ENCODE peak calls at places on chromosomes 3 and 15, in nine cellular contexts. One of them, this sample, is unnamed.

GRCh38 chr3:52532838-52533622 is 627 bp downstream of the NT5DC2 start:
- DNase-seq in endothelial cell: peak
- DNase-seq in T-helper 1 cell: no peak
- DNase-seq in AG10803: no peak
- DNase-seq in activated naive CD8-positive, alpha-beta T cell treated with anti-CD3 and anti-CD28 coated beads, Interleukin-2, amount 50 U/mL, for 24 hours: peak
- DNase-seq in activated gamma-delta T cell treated with Interleukin-2 at 50 U/mL for 16 hours: no peak
- DNase-seq in cardiac muscle cell: peak
- DNase-seq in left ventricle myocardium superior: peak
- DNase-seq in AG08395: peak
- DNase-seq in this sample: peak

GRCh38 chr15:44719293-44719999 is 8.1 kb downstream of the B2M start:
- DNase-seq in endothelial cell: no peak
- DNase-seq in T-helper 1 cell: peak
- DNase-seq in AG10803: no peak
- DNase-seq in activated naive CD8-positive, alpha-beta T cell treated with anti-CD3 and anti-CD28 coated beads, Interleukin-2, amount 50 U/mL, for 24 hours: peak
- DNase-seq in activated gamma-delta T cell treated with Interleukin-2 at 50 U/mL for 16 hours: no peak
- DNase-seq in cardiac muscle cell: no peak
- DNase-seq in left ventricle myocardium superior: no peak
- DNase-seq in AG08395: no peak
- DNase-seq in this sample: peak

GRCh38 chr3:183541235-183541655 is 14.3 kb downstream of the KLHL6 start:
- DNase-seq in endothelial cell: no peak
- DNase-seq in T-helper 1 cell: no peak
- DNase-seq in AG10803: no peak
- DNase-seq in activated naive CD8-positive, alpha-beta T cell treated with anti-CD3 and anti-CD28 coated beads, Interleukin-2, amount 50 U/mL, for 24 hours: no peak
- DNase-seq in activated gamma-delta T cell treated with Interleukin-2 at 50 U/mL for 16 hours: no peak
- DNase-seq in cardiac muscle cell: no peak
- DNase-seq in left ventricle myocardium superior: no peak
- DNase-seq in AG08395: no peak
- DNase-seq in this sample: no peak

GRCh38 chr3:196047391-196048030 is 34.4 kb downstream of the TFRC start:
- DNase-seq in endothelial cell: no peak
- DNase-seq in T-helper 1 cell: no peak
- DNase-seq in AG10803: no peak
- DNase-seq in activated naive CD8-positive, alpha-beta T cell treated with anti-CD3 and anti-CD28 coated beads, Interleukin-2, amount 50 U/mL, for 24 hours: no peak
- DNase-seq in activated gamma-delta T cell treated with Interleukin-2 at 50 U/mL for 16 hours: no peak
- DNase-seq in cardiac muscle cell: no peak
- DNase-seq in left ventricle myocardium superior: no peak
- DNase-seq in AG08395: no peak
- DNase-seq in this sample: no peak

GRCh38 chr15:66293085-66293418 is 316 bp upstream of the DIS3L start:
- DNase-seq in endothelial cell: no peak
- DNase-seq in T-helper 1 cell: no peak
- DNase-seq in AG10803: no peak
- DNase-seq in activated naive CD8-positive, alpha-beta T cell treated with anti-CD3 and anti-CD28 coated beads, Interleukin-2, amount 50 U/mL, for 24 hours: peak
- DNase-seq in activated gamma-delta T cell treated with Interleukin-2 at 50 U/mL for 16 hours: no peak
- DNase-seq in cardiac muscle cell: no peak
- DNase-seq in left ventricle myocardium superior: no peak
- DNase-seq in AG08395: no peak
- DNase-seq in this sample: no peak

GRCh38 chr15:74307827-74308642 is 59.4 kb downstream of the CYP11A1 start:
- DNase-seq in endothelial cell: peak
- DNase-seq in T-helper 1 cell: peak
- DNase-seq in AG10803: peak
- DNase-seq in activated naive CD8-positive, alpha-beta T cell treated with anti-CD3 and anti-CD28 coated beads, Interleukin-2, amount 50 U/mL, for 24 hours: peak
- DNase-seq in activated gamma-delta T cell treated with Interleukin-2 at 50 U/mL for 16 hours: no peak
- DNase-seq in cardiac muscle cell: peak
- DNase-seq in left ventricle myocardium superior: peak
- DNase-seq in AG08395: peak
- DNase-seq in this sample: no peak

GRCh38 chr15:50257206-50257735 is 8.3 kb downstream of the HDC start:
- DNase-seq in endothelial cell: no peak
- DNase-seq in T-helper 1 cell: no peak
- DNase-seq in AG10803: no peak
- DNase-seq in activated naive CD8-positive, alpha-beta T cell treated with anti-CD3 and anti-CD28 coated beads, Interleukin-2, amount 50 U/mL, for 24 hours: no peak
- DNase-seq in activated gamma-delta T cell treated with Interleukin-2 at 50 U/mL for 16 hours: no peak
- DNase-seq in cardiac muscle cell: no peak
- DNase-seq in left ventricle myocardium superior: no peak
- DNase-seq in AG08395: no peak
- DNase-seq in this sample: no peak

GRCh38 chr3:138640537-138640936 is 32.0 kb downstream of the FAIM start:
- DNase-seq in endothelial cell: no peak
- DNase-seq in T-helper 1 cell: no peak
- DNase-seq in AG10803: no peak
- DNase-seq in activated naive CD8-positive, alpha-beta T cell treated with anti-CD3 and anti-CD28 coated beads, Interleukin-2, amount 50 U/mL, for 24 hours: no peak
- DNase-seq in activated gamma-delta T cell treated with Interleukin-2 at 50 U/mL for 16 hours: no peak
- DNase-seq in cardiac muscle cell: no peak
- DNase-seq in left ventricle myocardium superior: no peak
- DNase-seq in AG08395: no peak
- DNase-seq in this sample: no peak

GRCh38 chr15:80573614-80574013 is 121.5 kb upstream of the ABHD17C start:
- DNase-seq in endothelial cell: no peak
- DNase-seq in T-helper 1 cell: no peak
- DNase-seq in AG10803: no peak
- DNase-seq in activated naive CD8-positive, alpha-beta T cell treated with anti-CD3 and anti-CD28 coated beads, Interleukin-2, amount 50 U/mL, for 24 hours: no peak
- DNase-seq in activated gamma-delta T cell treated with Interleukin-2 at 50 U/mL for 16 hours: no peak
- DNase-seq in cardiac muscle cell: no peak
- DNase-seq in left ventricle myocardium superior: no peak
- DNase-seq in AG08395: no peak
- DNase-seq in this sample: no peak

GRCh38 chr15:66698318-66698961 is 3.6 kb upstream of the SMAD6 start:
- DNase-seq in endothelial cell: peak
- DNase-seq in T-helper 1 cell: no peak
- DNase-seq in AG10803: peak
- DNase-seq in activated naive CD8-positive, alpha-beta T cell treated with anti-CD3 and anti-CD28 coated beads, Interleukin-2, amount 50 U/mL, for 24 hours: peak
- DNase-seq in activated gamma-delta T cell treated with Interleukin-2 at 50 U/mL for 16 hours: no peak
- DNase-seq in cardiac muscle cell: peak
- DNase-seq in left ventricle myocardium superior: peak
- DNase-seq in AG08395: peak
- DNase-seq in this sample: no peak

GRCh38 chr3:147735662-147736061 is 326.5 kb downstream of the ZIC1 start:
- DNase-seq in endothelial cell: no peak
- DNase-seq in T-helper 1 cell: no peak
- DNase-seq in AG10803: no peak
- DNase-seq in activated naive CD8-positive, alpha-beta T cell treated with anti-CD3 and anti-CD28 coated beads, Interleukin-2, amount 50 U/mL, for 24 hours: no peak
- DNase-seq in activated gamma-delta T cell treated with Interleukin-2 at 50 U/mL for 16 hours: no peak
- DNase-seq in cardiac muscle cell: no peak
- DNase-seq in left ventricle myocardium superior: no peak
- DNase-seq in AG08395: no peak
- DNase-seq in this sample: no peak

GRCh38 chr3:56131976-56132590 is 336.2 kb downstream of the ERC2 start:
- DNase-seq in endothelial cell: no peak
- DNase-seq in T-helper 1 cell: no peak
- DNase-seq in AG10803: peak
- DNase-seq in activated naive CD8-positive, alpha-beta T cell treated with anti-CD3 and anti-CD28 coated beads, Interleukin-2, amount 50 U/mL, for 24 hours: peak
- DNase-seq in activated gamma-delta T cell treated with Interleukin-2 at 50 U/mL for 16 hours: no peak
- DNase-seq in cardiac muscle cell: peak
- DNase-seq in left ventricle myocardium superior: no peak
- DNase-seq in AG08395: peak
- DNase-seq in this sample: no peak

GRCh38 chr3:103137830-103138229 is 703.0 kb downstream of the ZPLD1 start:
- DNase-seq in endothelial cell: no peak
- DNase-seq in T-helper 1 cell: no peak
- DNase-seq in AG10803: no peak
- DNase-seq in activated naive CD8-positive, alpha-beta T cell treated with anti-CD3 and anti-CD28 coated beads, Interleukin-2, amount 50 U/mL, for 24 hours: no peak
- DNase-seq in activated gamma-delta T cell treated with Interleukin-2 at 50 U/mL for 16 hours: no peak
- DNase-seq in cardiac muscle cell: no peak
- DNase-seq in left ventricle myocardium superior: no peak
- DNase-seq in AG08395: no peak
- DNase-seq in this sample: no peak

GRCh38 chr15:79661411-79661810 is 229.3 kb downstream of the MINAR1 start:
- DNase-seq in endothelial cell: no peak
- DNase-seq in T-helper 1 cell: no peak
- DNase-seq in AG10803: peak
- DNase-seq in activated naive CD8-positive, alpha-beta T cell treated with anti-CD3 and anti-CD28 coated beads, Interleukin-2, amount 50 U/mL, for 24 hours: no peak
- DNase-seq in activated gamma-delta T cell treated with Interleukin-2 at 50 U/mL for 16 hours: no peak
- DNase-seq in cardiac muscle cell: no peak
- DNase-seq in left ventricle myocardium superior: no peak
- DNase-seq in AG08395: no peak
- DNase-seq in this sample: no peak

GRCh38 chr3:141057951-141058800 is 7.0 kb downstream of the SPSB4 start:
- DNase-seq in endothelial cell: no peak
- DNase-seq in T-helper 1 cell: no peak
- DNase-seq in AG10803: no peak
- DNase-seq in activated naive CD8-positive, alpha-beta T cell treated with anti-CD3 and anti-CD28 coated beads, Interleukin-2, amount 50 U/mL, for 24 hours: no peak
- DNase-seq in activated gamma-delta T cell treated with Interleukin-2 at 50 U/mL for 16 hours: no peak
- DNase-seq in cardiac muscle cell: no peak
- DNase-seq in left ventricle myocardium superior: no peak
- DNase-seq in AG08395: no peak
- DNase-seq in this sample: no peak